ENCODE peak calls at places on chromosomes 2 and 18, in four cellular contexts. G, E, U and O are unnamed samples.

GRCh38 chr18:41731887-41732286 is 223.1 kb upstream of the PIK3C3 start:
- DNase-seq in G (no peak), E (no peak), U (no peak), O (no peak)

GRCh38 chr18:58998421-58999203 is 133.9 kb downstream of the ZNF532 start:
- DNase-seq in G (no peak), E (no peak), U (peak; percentile 77), O (no peak)

GRCh38 chr2:152426801-152427200 is 91.8 kb downstream of the FMNL2 start:
- DNase-seq in G (no peak), E (no peak), U (no peak), O (no peak)

GRCh38 chr2:88690591-88691338 is 708 bp upstream of the RPIA start:
- DNase-seq in G (peak; percentile 69), E (no peak), U (peak; percentile 41), O (peak; percentile 34)

GRCh38 chr2:8409461-8410260 is 272.2 kb upstream of the ID2 start:
- DNase-seq in G (no peak), E (no peak), U (no peak), O (no peak)

GRCh38 chr2:201887851-201888451 is 81.6 kb downstream of the CDK15 start:
- DNase-seq in G (no peak), E (no peak), U (no peak), O (no peak)

GRCh38 chr2:31238126-31238905 is 4.4 kb downstream of the EHD3 start:
- DNase-seq in G (no peak), E (no peak), U (no peak), O (no peak)

GRCh38 chr18:33576999-33577687 is 876 bp upstream of the ASXL3 start:
- DNase-seq in G (no peak), E (no peak), U (no peak), O (no peak)

GRCh38 chr2:178756843-178757242 is 50.4 kb downstream of the TTN start:
- DNase-seq in G (no peak), E (no peak), U (no peak), O (no peak)

GRCh38 chr2:189982777-189983394 is 79.6 kb downstream of the MSTN start:
- DNase-seq in G (no peak), E (no peak), U (no peak), O (no peak)

GRCh38 chr2:100178085-100178788 is 35.8 kb upstream of the AFF3 start:
- DNase-seq in G (no peak), E (peak; percentile 52), U (no peak), O (peak; percentile 68)

GRCh38 chr18:41655074-41655473 is 300.0 kb upstream of the PIK3C3 start:
- DNase-seq in G (no peak), E (no peak), U (no peak), O (no peak)

GRCh38 chr2:109372171-109372568 is 241.6 kb downstream of the SEPTIN10 start:
- DNase-seq in G (no peak), E (no peak), U (no peak), O (no peak)

GRCh38 chr2:20496069-20496468 is 49.2 kb downstream of the RHOB start:
- DNase-seq in G (no peak), E (no peak), U (peak; percentile 73), O (peak; percentile 69)

GRCh38 chr18:48347756-48348326 is 61.3 kb downstream of the ZBTB7C start:
- DNase-seq in G (no peak), E (no peak), U (no peak), O (no peak)

GRCh38 chr2:70087703-70088507 is 628 bp downstream of the PCBP1 start:
- DNase-seq in G (peak; percentile 73), E (no peak), U (peak; percentile 63), O (peak; percentile 60)

GRCh38 chr18:457120-457519 is 43.4 kb downstream of the COLEC12 start:
- DNase-seq in G (no peak), E (no peak), U (peak; percentile 46), O (no peak)

GRCh38 chr2:16294791-16295190 is 354.4 kb downstream of the MYCN start:
- DNase-seq in G (no peak), E (no peak), U (no peak), O (no peak)

GRCh38 chr2:53600835-53601234 is 166.8 kb upstream of the CHAC2 start:
- DNase-seq in G (no peak), E (no peak), U (no peak), O (no peak)

GRCh38 chr2:18154812-18155211 is 276.3 kb downstream of the KCNS3 start:
- DNase-seq in G (no peak), E (no peak), U (no peak), O (no peak)

GRCh38 chr2:236170678-236171212 is 2.6 kb upstream of the GBX2 start:
- DNase-seq in G (no peak), E (no peak), U (no peak), O (no peak)

GRCh38 chr2:64876137-64876647 is 113.0 kb upstream of the SLC1A4 start:
- DNase-seq in G (no peak), E (no peak), U (no peak), O (peak; percentile 46)

GRCh38 chr2:60331106-60331809 is 222.2 kb downstream of the BCL11A start:
- DNase-seq in G (no peak), E (no peak), U (no peak), O (no peak)

GRCh38 chr18:70296289-70296688 is 7.4 kb downstream of the SOCS6 start:
- DNase-seq in G (peak; percentile 29), E (peak; percentile 12), U (no peak), O (peak; percentile 72)

GRCh38 chr2:119407430-119408220 is 24.0 kb upstream of the TMEM37 start:
- DNase-seq in G (no peak), E (peak; percentile 70), U (no peak), O (peak; percentile 62)

GRCh38 chr18:23825978-23826405 is 136.7 kb downstream of the LAMA3 start:
- DNase-seq in G (no peak), E (no peak), U (peak; percentile 51), O (peak; percentile 49)

GRCh38 chr18:74963820-74964446 is 245.0 kb downstream of the PTGR3 start:
- DNase-seq in G (no peak), E (no peak), U (no peak), O (peak; percentile 43)

GRCh38 chr18:61096231-61096630 is 237.0 kb upstream of the CDH20 start:
- DNase-seq in G (no peak), E (no peak), U (no peak), O (no peak)

GRCh38 chr2:207072579-207072978 is 93.2 kb downstream of the KLF7 start:
- DNase-seq in G (no peak), E (no peak), U (no peak), O (no peak)

GRCh38 chr2:205680067-205680466 is 2.2 kb upstream of the NRP2 start:
- DNase-seq in G (no peak), E (peak; percentile 74), U (no peak), O (peak; percentile 82)

GRCh38 chr2:96864343-96865091 is 5.4 kb downstream of the SEMA4C start:
- DNase-seq in G (no peak), E (no peak), U (no peak), O (no peak)
- TF ChIP-seq CTCF in G (no peak), E (no peak), U (no peak), O (no peak)

DNA sequence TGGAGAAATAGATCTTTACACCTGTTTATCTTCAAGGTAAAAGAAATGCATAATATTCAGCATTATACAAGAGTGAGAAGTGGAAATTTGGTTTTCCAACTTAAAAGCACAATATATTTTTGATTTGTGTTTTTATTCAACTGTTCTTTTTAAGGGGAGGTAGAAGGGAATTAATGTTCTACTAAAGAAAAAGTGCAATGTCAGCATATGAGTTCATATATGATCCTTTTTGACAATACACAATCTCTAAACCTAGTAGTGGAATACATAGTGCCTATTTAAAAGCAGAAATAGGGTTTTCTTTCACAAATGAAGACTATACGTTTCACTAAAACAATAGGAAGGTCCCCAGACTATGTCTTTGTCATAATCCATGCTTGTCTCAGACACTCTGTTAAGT is 63.2 kb upstream of the ATP5MC3 start:
- DNase-seq in G (no peak), E (no peak), U (no peak), O (no peak)
- TF ChIP-seq CTCF in G (no peak), E (no peak), U (no peak), O (no peak)

DNA sequence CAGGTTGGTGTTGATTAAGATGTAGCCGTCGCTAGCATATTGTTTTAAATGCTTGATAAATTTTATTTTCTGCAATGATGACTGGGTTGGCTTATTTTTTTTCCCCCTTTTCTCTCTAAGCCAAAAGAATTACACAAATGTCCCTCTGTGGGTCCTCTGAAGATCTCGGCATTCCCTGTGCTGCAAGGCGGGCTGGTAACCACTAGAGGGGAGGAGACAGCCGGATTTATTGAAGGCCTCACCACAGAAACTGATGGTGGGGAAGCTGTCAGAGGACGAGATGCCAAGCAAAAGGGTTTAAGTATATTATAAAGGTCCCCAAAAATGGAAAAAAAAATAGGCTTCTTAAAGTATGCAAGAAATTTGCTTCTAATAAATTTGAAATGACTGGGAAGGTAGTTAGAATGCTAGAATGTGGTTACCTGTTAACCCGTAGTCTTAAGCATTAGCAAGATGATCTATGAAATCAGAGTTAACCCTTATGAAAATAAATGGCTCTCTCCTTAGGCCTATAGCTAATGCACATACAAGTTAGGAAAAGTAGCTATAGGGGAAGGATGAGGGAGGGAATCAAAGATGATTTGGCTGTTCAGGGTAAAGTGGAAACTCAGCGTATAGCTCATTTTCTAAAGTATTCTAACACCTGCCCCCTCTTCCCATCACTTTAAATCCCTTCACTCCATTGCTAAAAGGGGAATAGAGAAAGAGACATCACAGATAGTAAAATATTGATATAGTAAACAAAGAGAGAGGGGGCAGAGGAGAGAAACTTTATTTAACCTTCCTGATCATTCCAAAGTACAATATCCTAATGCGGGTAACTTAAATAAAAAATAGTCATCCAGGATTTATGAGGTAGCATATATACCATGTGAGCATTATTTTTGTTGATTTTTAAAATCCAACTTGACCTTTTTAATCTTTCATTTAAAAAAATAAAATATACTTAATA is 894.5 kb upstream of the POU3F3 start:
- DNase-seq in G (peak; percentile 17), E (peak; percentile 51), U (no peak), O (peak; percentile 32)
- TF ChIP-seq CTCF in G (peak; percentile 24), E (peak; percentile 80), U (peak; percentile 27), O (peak; percentile 32)

DNA sequence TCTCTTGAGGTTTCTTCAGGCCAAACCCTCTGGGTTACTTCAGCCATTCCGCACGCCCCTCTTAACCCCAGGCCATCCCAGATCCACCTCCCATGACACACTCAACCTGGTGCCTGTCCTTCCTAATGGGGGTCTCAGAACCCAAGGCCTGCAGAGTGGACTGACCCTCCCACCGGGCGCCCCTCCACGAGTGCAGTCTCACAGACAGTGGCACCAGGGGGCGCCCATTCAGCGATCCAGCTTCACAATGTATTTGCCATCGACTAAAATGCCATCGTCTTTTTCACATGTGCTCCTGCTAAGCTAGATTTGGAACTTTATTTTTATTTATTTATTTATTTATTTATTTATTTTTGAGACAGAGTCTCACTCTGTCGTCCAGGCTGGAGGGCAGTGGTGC is 38.5 kb downstream of the INPP5D start:
- DNase-seq in G (peak; percentile 57), E (peak; percentile 18), U (no peak), O (peak; percentile 35)
- TF ChIP-seq CTCF in G (peak; percentile 16), E (peak; percentile 42), U (peak; percentile 14), O (peak; percentile 41)

DNA sequence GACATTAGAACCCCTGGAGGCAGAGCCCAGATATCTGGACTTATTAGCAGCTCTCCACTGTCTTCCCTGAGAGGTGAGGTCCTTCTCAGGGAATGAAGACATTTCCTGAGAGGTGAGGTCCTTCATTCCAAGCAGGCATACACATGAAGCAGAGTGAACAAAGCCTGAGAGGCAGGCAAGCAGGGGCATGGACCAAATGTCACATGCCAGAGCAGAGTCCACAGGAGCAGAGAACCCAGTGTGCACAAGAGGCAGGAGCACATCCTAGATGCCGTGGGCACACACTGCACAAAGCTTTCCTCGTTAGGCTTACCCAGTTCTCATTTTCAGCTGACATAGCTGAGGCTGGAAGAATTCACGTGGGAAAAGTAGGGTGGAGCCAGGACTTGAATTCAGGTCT is 759.9 kb upstream of the HS6ST1 start:
- DNase-seq in G (no peak), E (no peak), U (no peak), O (no peak)
- TF ChIP-seq CTCF in G (no peak), E (no peak), U (no peak), O (no peak)